ENCODE peak calls at places on chromosomes 13 and 19, in six cellular contexts. B is AG10803, I is activated B cell treated with CpG ODN at 0.5 μM for 24 hours, O is Calu3, C is coronary artery, K is mucosa of descending colon. Q is an unnamed sample.
A peak's percentile ranks its signal among the peaks of the same experiment; 100 is the strongest.

GRCh38 chr13:38384171-38384570 is 34.5 kb downstream of the UFM1 start:
- DNase-seq in B (peak; percentile 66), C (no peak), K (no peak), O (no peak), I (no peak), Q (no peak)

GRCh38 chr19:2059422-2060201 is 8.6 kb upstream of the MKNK2 start:
- DNase-seq in K (peak; percentile 91), I (no peak), O (peak; percentile 82), B (peak; percentile 93), C (peak; percentile 87), Q (no peak)

GRCh38 chr13:114076329-114076761 is 56.1 kb downstream of the RASA3 start:
- DNase-seq in O (no peak), C (no peak), I (no peak), K (peak; percentile 44), B (no peak), Q (no peak)

GRCh38 chr13:75357576-75358295 is 124.2 kb downstream of the TBC1D4 start:
- DNase-seq in O (peak; percentile 17), C (no peak), I (no peak), B (peak; percentile 50), K (no peak), Q (peak; percentile 28)

GRCh38 chr19:41537789-41538188 is 38.2 kb upstream of the CEACAM21 start:
- DNase-seq in I (no peak), B (peak; percentile 11), K (no peak), C (no peak), O (no peak), Q (no peak)

GRCh38 chr19:42563352-42564210 is 31.1 kb downstream of the CEACAM8 start:
- DNase-seq in O (peak; percentile 54), I (no peak), C (no peak), K (no peak), B (peak; percentile 40), Q (no peak)

GRCh38 chr13:75194717-75195116 is 287.3 kb downstream of the TBC1D4 start:
- DNase-seq in C (no peak), O (no peak), B (no peak), K (no peak), I (no peak), Q (no peak)

GRCh38 chr13:48976677-48977625 is 1.2 kb downstream of the FNDC3A start:
- DNase-seq in O (no peak), B (peak; percentile 1), K (no peak), C (no peak), I (no peak), Q (no peak)

GRCh38 chr19:14703833-14704232 is 14.0 kb downstream of the ZNF333 start:
- DNase-seq in O (no peak), C (no peak), I (no peak), K (no peak), B (no peak), Q (no peak)

GRCh38 chr13:97254809-97255208 is 32.7 kb downstream of the MBNL2 start:
- DNase-seq in K (no peak), O (no peak), B (peak; percentile 49), C (no peak), I (no peak), Q (no peak)

GRCh38 chr13:49454388-49455015 is 10.4 kb downstream of the SETDB2 start:
- DNase-seq in B (peak; percentile 70), I (no peak), O (no peak), K (no peak), C (no peak), Q (no peak)

GRCh38 chr19:47097396-47098217 is 16.0 kb downstream of the ZC3H4 start:
- DNase-seq in O (peak; percentile 39), I (no peak), K (peak; percentile 64), C (peak; percentile 83), B (no peak), Q (peak; percentile 78)

GRCh38 chr19:2812414-2813234 is 7.0 kb upstream of the ZNF554 start:
- DNase-seq in O (no peak), B (no peak), I (no peak), C (no peak), K (no peak), Q (no peak)

GRCh38 chr13:49670828-49671227 is 20.5 kb downstream of the EBPL start:
- DNase-seq in I (no peak), C (no peak), B (no peak), O (no peak), K (no peak), Q (no peak)

DNA sequence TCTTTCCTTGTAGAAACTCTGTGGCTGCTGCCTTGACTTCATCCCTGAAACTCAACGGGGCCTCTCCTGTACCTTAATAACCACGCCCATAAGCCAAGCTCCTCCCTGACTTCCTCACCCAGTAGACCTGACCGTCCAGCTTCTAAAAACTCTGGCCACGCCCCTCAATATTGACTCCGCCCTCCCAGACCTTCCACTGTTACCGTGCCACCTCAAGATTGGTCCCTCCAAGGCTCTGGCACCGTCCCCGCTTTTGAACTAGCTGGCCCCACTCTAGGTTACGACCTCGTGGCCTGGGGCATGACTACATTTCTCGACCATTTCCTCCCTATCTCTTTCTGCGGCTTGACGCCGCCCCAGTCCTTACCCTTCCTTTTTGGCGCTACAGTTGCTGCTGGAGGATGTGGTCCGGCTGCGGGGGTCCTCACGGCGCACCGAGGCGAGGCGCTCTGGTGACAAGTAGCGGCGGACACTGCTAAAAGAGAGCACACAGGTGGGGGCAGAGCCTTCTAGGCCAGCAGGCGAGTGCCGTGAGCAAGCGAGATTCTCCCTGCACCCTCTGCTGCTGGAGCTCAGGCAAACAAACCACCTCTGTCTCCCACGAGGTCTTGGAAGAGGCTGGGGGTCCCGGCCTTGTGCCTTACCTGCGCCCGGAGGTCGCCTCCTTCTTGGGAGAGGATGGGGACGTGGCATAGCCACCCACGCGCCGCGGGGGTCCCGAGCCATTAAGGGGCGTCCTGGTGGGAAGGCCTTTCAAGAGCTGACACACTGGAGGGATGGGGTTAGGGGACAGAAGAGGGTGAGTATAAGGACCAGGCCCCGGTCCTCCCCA is 2.3 kb upstream of the EML2 start:
- DNase-seq in C (peak; percentile 80), O (peak; percentile 98), I (peak; percentile 72), B (peak; percentile 48), K (peak; percentile 91), Q (no peak)
- TF ChIP-seq CTCF in C (no peak), O (no peak), I (no peak), B (no peak), K (no peak), Q (no peak)

GRCh38 chr19:48182434-48182833 is 12.0 kb downstream of the ZSWIM9 start:
- DNase-seq in I (no peak), O (no peak), C (no peak), B (no peak), K (no peak), Q (no peak)
- TF ChIP-seq CTCF in I (no peak), O (peak; percentile 41), C (no peak), B (no peak), K (no peak), Q (no peak)

GRCh38 chr13:98801626-98802418 is 49.4 kb upstream of the SLC15A1 start:
- DNase-seq in I (no peak), B (no peak), O (no peak), C (no peak), K (no peak), Q (no peak)
- TF ChIP-seq CTCF in I (no peak), B (no peak), O (no peak), C (no peak), K (no peak), Q (no peak)

DNA sequence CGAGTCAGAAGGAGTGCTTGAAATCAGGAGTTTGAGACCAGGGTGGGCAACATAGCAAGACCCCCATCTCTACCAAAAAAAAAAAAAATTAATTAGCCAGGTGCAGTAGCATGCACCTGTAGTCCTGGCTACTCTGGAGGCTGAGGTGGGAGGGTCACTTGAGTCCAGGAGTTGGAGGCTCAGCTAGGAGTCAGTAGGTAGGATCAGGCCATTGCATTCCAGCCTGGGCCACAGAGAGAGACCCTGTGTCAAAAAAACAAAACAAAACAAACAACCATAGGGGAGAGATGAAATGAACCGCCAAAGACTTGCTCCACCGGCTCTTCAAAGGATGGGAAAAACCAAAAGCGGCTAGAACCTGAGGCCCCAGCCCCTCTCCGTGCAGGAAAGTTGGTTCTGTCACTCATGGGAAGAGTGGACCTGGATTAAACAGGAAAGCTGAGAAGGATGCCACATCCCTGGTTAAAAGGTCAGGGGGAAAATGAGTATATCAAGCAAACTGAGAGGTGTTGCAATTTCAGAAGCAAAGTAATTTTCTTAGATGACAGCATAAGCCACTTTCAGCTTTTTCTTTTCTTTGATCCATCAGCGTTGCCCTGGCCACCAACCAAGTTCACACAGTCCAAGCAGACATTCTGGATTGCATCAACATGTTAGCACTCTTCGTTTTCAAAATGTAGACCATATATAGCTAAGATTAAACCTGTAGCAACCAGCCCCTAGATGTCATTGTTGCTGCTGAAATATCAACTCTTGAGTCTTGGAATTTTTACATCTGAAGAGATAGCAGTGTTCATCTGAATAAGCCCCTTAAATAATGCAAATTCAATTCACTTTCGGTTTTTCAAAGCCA is 8.9 kb upstream of the ZNF507 start:
- DNase-seq in B (peak; percentile 44), K (no peak), I (no peak), O (no peak), C (no peak), Q (no peak)
- TF ChIP-seq CTCF in B (peak; percentile 30), K (no peak), I (no peak), O (no peak), C (no peak), Q (peak; percentile 30)

DNA sequence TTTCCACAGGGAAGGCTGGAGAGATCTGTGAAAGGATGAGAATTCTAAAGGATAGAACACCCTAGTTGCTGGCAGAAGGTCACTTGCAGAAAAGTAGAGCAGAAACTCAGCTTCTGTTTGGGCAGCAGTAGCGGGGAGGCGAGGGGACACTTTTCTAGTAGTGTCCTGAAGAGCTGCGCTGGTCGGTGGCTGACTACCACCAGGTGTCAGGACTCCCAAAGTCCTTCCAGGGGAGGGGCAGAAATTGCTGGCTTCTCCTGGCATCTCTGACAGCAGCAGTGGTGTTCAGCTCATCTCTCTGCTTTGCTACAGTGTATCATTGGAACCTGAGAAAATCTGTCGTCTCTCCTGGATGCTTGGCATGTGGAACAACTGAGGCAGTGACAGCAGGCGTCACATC is 120.9 kb downstream of the ZDHHC20 start:
- DNase-seq in B (no peak), K (no peak), O (no peak), I (no peak), C (no peak), Q (no peak)
- TF ChIP-seq CTCF in B (peak; percentile 3), K (no peak), O (no peak), I (no peak), C (no peak), Q (no peak)

GRCh38 chr19:58183822-58184215 is 958 bp downstream of the ZNF274 start:
- DNase-seq in K (no peak), I (no peak), B (no peak), C (peak; percentile 85), O (no peak), Q (no peak)

GRCh38 chr19:58182989-58183821 is at the start of gene ZNF274:
- DNase-seq in I (peak; percentile 93), C (peak; percentile 93), B (peak; percentile 89), O (peak; percentile 98), K (peak; percentile 96), Q (peak; percentile 71)

GRCh38 chr19:58182577-58182988 is 278 bp upstream of the ZNF274 start:
- DNase-seq in I (no peak), K (no peak), O (no peak), B (no peak), C (no peak), Q (no peak)

GRCh38 chr19:58181902-58182576 is 822 bp upstream of the ZNF274 start:
- DNase-seq in I (peak; percentile 22), C (peak; percentile 57), B (peak; percentile 3), K (no peak), O (peak; percentile 62), Q (no peak)
- TF ChIP-seq CTCF in I (no peak), C (no peak), B (peak; percentile 14), K (no peak), O (no peak), Q (peak; percentile 49)